ENCODE peak calls at places on chromosomes 1 and 21, in five cellular contexts. Z, F, Y, A and T are unnamed samples. For H3K79me2, the result is how much of the 10 kb centered on the place peaks cover.

GRCh38 chr1:7705048-7705907 is 65.8 kb upstream of the VAMP3 start:
- DNase-seq in Z (peak), F (peak), Y (no peak), A (no peak), T (peak)

GRCh38 chr1:60504206-60504868 is 430.8 kb upstream of the C1orf87 start:
- DNase-seq in Z (no peak), F (no peak), Y (no peak), A (no peak), T (no peak)

GRCh38 chr1:19220080-19220846 is 10.2 kb upstream of the UBR4 start:
- DNase-seq in Z (no peak), F (no peak), Y (no peak), A (no peak), T (no peak)

GRCh38 chr1:107993920-107994319 is 28.9 kb upstream of the VAV3 start:
- DNase-seq in Z (no peak), F (no peak), Y (no peak), A (no peak), T (no peak)

GRCh38 chr1:244792188-244792850 is 43.1 kb upstream of the COX20 start:
- DNase-seq in Z (no peak), F (no peak), Y (no peak), A (no peak), T (no peak)

GRCh38 chr1:20491178-20491577 is 5.2 kb upstream of the CAMK2N1 start:
- DNase-seq in Z (peak), F (no peak), Y (no peak), A (no peak), T (no peak)

GRCh38 chr1:234388094-234388493 is 14.8 kb downstream of the COA6 start:
- DNase-seq in Z (no peak), F (no peak), Y (no peak), A (no peak), T (no peak)

GRCh38 chr1:212430416-212430815 is 2.3 kb upstream of the NENF start:
- DNase-seq in Z (no peak), F (no peak), Y (no peak), A (no peak), T (no peak)

GRCh38 chr1:59116920-59117542 is 179.9 kb upstream of the FGGY start:
- DNase-seq in Z (no peak), F (peak), Y (no peak), A (no peak), T (peak)

GRCh38 chr1:66687333-66687732 is 64.9 kb upstream of the DYNLT5 start:
- DNase-seq in Z (no peak), F (no peak), Y (no peak), A (no peak), T (no peak)

GRCh38 chr1:92317836-92318493 is 19.1 kb downstream of the RPAP2 start:
- DNase-seq in Z (no peak), F (no peak), Y (peak), A (no peak), T (no peak)

GRCh38 chr21:29673096-29673610 is 266.6 kb downstream of the GRIK1 start:
- DNase-seq in Z (no peak), F (no peak), Y (no peak), A (no peak), T (no peak)

GRCh38 chr1:214604543-214604942 is 1.5 kb downstream of the CENPF start:
- DNase-seq in Z (peak), F (no peak), Y (no peak), A (no peak), T (no peak)

GRCh38 chr1:66415326-66415725 is 118.6 kb upstream of the SGIP1 start:
- DNase-seq in Z (no peak), F (no peak), Y (no peak), A (no peak), T (no peak)

GRCh38 chr1:204294371-204294770 is 65.4 kb downstream of the PLEKHA6 start:
- DNase-seq in Z (no peak), F (no peak), Y (no peak), A (no peak), T (no peak)

GRCh38 chr1:119097380-119097779 is 43.1 kb downstream of the WARS2 start:
- DNase-seq in Z (no peak), F (no peak), Y (no peak), A (no peak), T (no peak)

GRCh38 chr1:7632126-7632525 is 139.0 kb upstream of the VAMP3 start:
- DNase-seq in Z (no peak), F (no peak), Y (no peak), A (no peak), T (no peak)

GRCh38 chr1:112297536-112297935 is 98.5 kb upstream of the CTTNBP2NL start:
- DNase-seq in Z (no peak), F (no peak), Y (no peak), A (no peak), T (no peak)

GRCh38 chr1:111920221-111921024 is 69.0 kb downstream of the KCND3 start:
- DNase-seq in Z (no peak), F (no peak), Y (no peak), A (no peak), T (no peak)

GRCh38 chr1:154186177-154186576 is 5.7 kb downstream of the TPM3 start:
- DNase-seq in Z (peak), F (peak), Y (peak), A (peak), T (peak)

GRCh38 chr1:57007948-57008347 is 42.1 kb upstream of the C8B start:
- DNase-seq in Z (no peak), F (no peak), Y (no peak), A (no peak), T (no peak)

GRCh38 chr1:43444151-43444826 is 9.4 kb downstream of the HYI start:
- DNase-seq in Z (no peak), F (no peak), Y (no peak), A (no peak), T (no peak)

GRCh38 chr1:31445951-31446350 is 32.9 kb downstream of the SERINC2 start:
- DNase-seq in Z (no peak), F (no peak), Y (no peak), A (no peak), T (no peak)

GRCh38 chr1:24805534-24806301 is 60.5 kb downstream of the CLIC4 start:
- DNase-seq in Z (no peak), F (no peak), Y (no peak), A (no peak), T (no peak)

GRCh38 chr1:31297273-31298247 is 728 bp downstream of the ZCCHC17 start:
- DNase-seq in Z (peak), F (peak), Y (peak), A (no peak), T (peak)

GRCh38 chr1:49171941-49172593 is 395.4 kb upstream of the BEND5 start:
- DNase-seq in Z (no peak), F (no peak), Y (no peak), A (no peak), T (no peak)

GRCh38 chr1:236844499-236845271 is 49.6 kb downstream of the MTR start:
- DNase-seq in Z (peak), F (no peak), Y (peak), A (no peak), T (peak)

GRCh38 chr1:37727186-37727585 is 34.9 kb downstream of the CDCA8 start:
- DNase-seq in Z (no peak), F (no peak), Y (no peak), A (no peak), T (no peak)

GRCh38 chr1:226738421-226738994 is 574 bp downstream of the ITPKB start:
- DNase-seq in Z (peak), F (peak), Y (no peak), A (no peak), T (peak)

GRCh38 chr1:214650664-214651063 is 47.7 kb downstream of the CENPF start:
- DNase-seq in Z (no peak), F (no peak), Y (no peak), A (no peak), T (no peak)

GRCh38 chr1:89465201-89465600 is 59.4 kb upstream of the LRRC8B start:
- DNase-seq in Z (no peak), F (no peak), Y (no peak), A (no peak), T (no peak)

GRCh38 chr1:44631333-44631646 is 43.0 kb downstream of the TMEM53 start:
- DNase-seq in Z (no peak), F (no peak), Y (no peak), A (no peak), T (no peak)

GRCh38 chr1:158527190-158527815 is 26.9 kb downstream of the OR6Y1 start:
- DNase-seq in Z (peak), F (no peak), Y (no peak), A (no peak), T (peak)

GRCh38 chr1:110171134-110171733 is 20.9 kb downstream of the SLC6A17 start:
- DNase-seq in Z (peak), F (no peak), Y (no peak), A (no peak), T (no peak)

GRCh38 chr21:29072873-29073221 is 601 bp downstream of the CCT8 start:
- DNase-seq in Z (peak), F (peak), Y (peak), A (no peak), T (peak)

GRCh38 chr1:116226017-116226416 is 114.8 kb downstream of the MAB21L3 start:
- DNase-seq in Z (no peak), F (no peak), Y (no peak), A (no peak), T (no peak)

GRCh38 chr21:34722684-34723300 is 54.0 kb downstream of the CLIC6 start:
- DNase-seq in Z (peak), F (peak), Y (peak), A (no peak), T (peak)

GRCh38 chr1:230310381-230311163 is 115.6 kb downstream of the PGBD5 start:
- DNase-seq in Z (peak), F (peak), Y (peak), A (peak), T (peak)
- H2AFZ ChIP-seq in Z (no peak), F (no peak), Y (peak), A (peak), T (peak)

GRCh38 chr1:84975035-84975434 is 21.9 kb downstream of the MCOLN2 start:
- DNase-seq in Z (no peak), F (no peak), Y (no peak), A (no peak), T (no peak)
- H3K79me2 ChIP-seq in Z (under half), F (under half), Y (under half), A (under half), T (under half)

GRCh38 chr1:82704393-82704792 is 903.7 kb downstream of the ADGRL2 start:
- DNase-seq in Z (no peak), F (no peak), Y (no peak), A (no peak), T (no peak)
- H2AFZ ChIP-seq in Z (no peak), F (no peak), Y (no peak), A (no peak), T (no peak)

DNA sequence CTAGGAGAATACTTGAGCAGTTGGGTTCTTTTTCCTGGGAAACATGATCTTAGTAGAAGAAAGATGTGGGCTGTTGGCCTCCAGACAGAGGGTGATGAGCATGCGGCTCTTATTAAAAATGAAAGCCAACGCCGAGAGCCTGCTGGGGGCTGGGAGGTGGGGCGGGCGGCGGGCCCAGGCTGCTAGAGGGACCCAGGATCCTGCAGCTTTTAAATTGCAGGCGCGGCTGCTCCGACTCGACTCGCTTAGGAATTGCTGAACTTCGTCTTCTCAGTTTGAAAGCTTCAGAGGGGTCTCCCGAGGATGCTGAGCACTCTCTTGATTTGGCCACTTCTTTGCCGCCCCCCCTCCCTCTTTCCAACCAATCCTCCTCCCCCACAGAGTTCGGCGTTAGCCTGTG is 1.2 kb downstream of the AGPAT3 start:
- DNase-seq in Z (peak), F (peak), Y (peak), A (no peak), T (peak)
- H3K79me2 ChIP-seq in Z (half or more), F (under half), Y (half or more), A (under half), T (under half)

GRCh38 chr1:16324456-16324890 is 27.8 kb downstream of the FBXO42 start:
- DNase-seq in Z (no peak), F (no peak), Y (no peak), A (peak), T (no peak)
- H2AFZ ChIP-seq in Z (no peak), F (no peak), Y (no peak), A (no peak), T (no peak)

DNA sequence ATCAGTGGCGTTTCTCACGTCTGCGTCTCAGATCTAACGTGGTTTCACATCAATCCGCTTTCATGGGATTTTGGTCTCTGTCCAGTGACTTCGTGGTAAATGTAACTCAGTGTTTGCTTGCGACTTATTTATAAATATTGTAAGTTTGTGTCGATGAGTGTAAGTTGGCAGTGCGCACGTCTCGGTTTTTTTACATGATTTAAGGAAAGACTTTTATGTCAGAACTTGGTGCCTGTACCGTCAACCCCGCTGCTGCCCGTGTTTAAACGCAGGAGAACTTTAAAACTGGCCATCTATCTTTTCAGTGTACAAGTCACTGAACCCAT is 1.5 kb downstream of the B3GALT6 start:
- DNase-seq in Z (no peak), F (no peak), Y (no peak), A (no peak), T (no peak)
- H3K79me2 ChIP-seq in Z (under half), F (under half), Y (half or more), A (half or more), T (under half)

DNA sequence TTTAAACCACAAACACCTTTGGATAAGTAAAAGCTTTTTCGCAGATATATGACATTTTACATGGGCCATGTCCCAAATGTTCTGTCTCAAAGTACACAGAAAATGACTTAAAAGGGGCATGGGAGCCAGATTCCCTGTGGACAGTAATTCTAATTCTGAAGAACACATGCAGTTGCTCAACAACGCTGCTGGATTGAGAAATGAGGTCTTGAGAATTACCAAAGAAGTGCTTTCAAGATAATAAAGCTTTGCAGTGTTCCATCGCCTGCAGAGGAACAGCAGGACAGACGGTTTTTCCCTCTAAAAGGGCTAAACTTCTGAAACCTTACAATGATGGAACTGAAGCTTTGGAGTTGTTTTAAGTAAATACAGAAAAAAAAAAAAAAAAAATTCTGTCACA is 55.3 kb upstream of the HSPA13 start:
- DNase-seq in Z (no peak), F (no peak), Y (no peak), A (no peak), T (no peak)
- H2AFZ ChIP-seq in Z (no peak), F (no peak), Y (peak), A (no peak), T (no peak)

DNA sequence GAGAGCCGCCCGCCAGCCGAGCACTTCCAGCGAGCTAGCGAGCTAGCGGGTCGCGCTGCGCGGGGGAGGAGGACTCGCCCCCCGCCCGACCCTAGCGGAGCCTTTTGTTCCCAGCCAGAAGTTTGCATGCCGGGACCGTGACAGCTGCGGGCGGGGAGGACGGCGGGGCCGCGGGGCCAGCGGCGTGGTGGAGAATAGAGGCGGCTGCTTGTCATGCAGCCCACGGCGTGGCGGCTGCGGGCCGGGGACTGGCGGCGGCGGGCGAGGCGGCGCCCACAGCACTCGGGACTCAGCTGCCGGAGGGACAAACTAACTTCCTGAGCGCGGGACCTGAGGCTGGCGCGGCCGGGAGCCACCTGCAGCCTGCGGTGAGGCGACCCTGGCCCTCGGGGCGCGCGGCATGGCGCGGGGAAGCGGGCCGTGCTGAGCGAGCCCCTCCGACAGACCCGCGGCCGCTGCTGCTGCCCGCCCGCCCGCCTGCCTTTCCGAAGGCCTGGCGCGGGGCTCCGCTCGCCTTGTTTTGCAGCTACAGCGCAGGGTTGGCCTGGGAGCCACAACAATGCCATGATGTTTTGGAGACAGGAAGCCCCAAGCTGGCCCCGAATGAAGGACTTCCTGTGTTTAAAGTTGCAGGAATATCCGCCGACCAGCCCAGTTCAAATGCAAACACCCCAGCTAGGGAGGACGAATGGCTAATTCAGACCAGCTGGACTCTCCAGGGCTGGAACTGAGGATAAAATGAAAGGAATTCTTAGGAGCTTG is 82.2 kb upstream of the BMP8A start:
- DNase-seq in Z (peak), F (peak), Y (no peak), A (no peak), T (peak)
- H3K79me2 ChIP-seq in Z (half or more), F (half or more), Y (half or more), A (under half), T (under half)

GRCh38 chr1:98399219-98399618 is 262.3 kb upstream of the SNX7 start:
- DNase-seq in Z (no peak), F (no peak), Y (no peak), A (no peak), T (no peak)
- H2AFZ ChIP-seq in Z (no peak), F (no peak), Y (no peak), A (no peak), T (no peak)

DNA sequence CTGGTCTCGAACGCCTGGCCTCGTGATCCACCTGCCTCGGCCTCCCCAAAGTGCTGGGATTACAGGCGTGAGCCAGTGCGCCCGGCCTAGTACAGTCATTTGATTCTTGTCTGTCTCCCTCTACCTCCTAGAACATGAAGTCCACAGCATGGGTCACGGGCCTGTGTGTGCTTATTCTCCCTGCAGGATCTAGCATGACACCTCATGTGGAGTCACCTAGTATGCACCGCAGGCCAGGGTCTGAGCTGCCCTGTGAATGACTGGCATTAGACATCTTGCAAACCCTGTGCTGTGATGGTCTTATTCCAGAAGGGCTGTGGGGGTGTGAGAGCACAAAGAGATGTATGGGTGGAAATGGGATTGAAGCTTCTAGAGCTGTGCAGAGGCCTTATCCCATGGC is 133.2 kb downstream of the GALNT2 start:
- DNase-seq in Z (no peak), F (no peak), Y (no peak), A (no peak), T (no peak)
- H3K79me2 ChIP-seq in Z (under half), F (under half), Y (under half), A (under half), T (under half)